ENCODE peak calls at places on chromosomes 1 and 21, in six cellular contexts. T is NCI-H774; K is fibroblast of lung; W is RCC 7860; I is stimulated activated CD4-positive, alpha-beta T cell treated with anti-CD3 and anti-CD28 coated beads, Interleukin-1b, Interleukin-23, amount 100 ng/mL, for 1 hour; U is stimulated activated CD8-positive, alpha-beta memory T cell treated with anti-CD3 and anti-CD28 coated beads, Interleukin-7, amount 100 ng/mL, for 1 hour. X is an unnamed sample.

GRCh38 chr1:221869759-221870158 is 127.9 kb upstream of the DUSP10 start:
- DNase-seq in T (no peak), K (peak), W (no peak), I (no peak), U (no peak), X (no peak)

GRCh38 chr1:12244078-12244477 is 14.2 kb downstream of the VPS13D start:
- DNase-seq in T (no peak), K (no peak), W (no peak), I (no peak), U (no peak), X (no peak)

GRCh38 chr1:21123287-21123961 is 53.3 kb downstream of the EIF4G3 start:
- DNase-seq in T (no peak), K (peak), W (no peak), I (no peak), U (no peak), X (no peak)

GRCh38 chr1:79042117-79042516 is 35.6 kb upstream of the ADGRL4 start:
- DNase-seq in T (no peak), K (peak), W (peak), I (no peak), U (no peak), X (peak)

GRCh38 chr1:54118704-54119103 is 34.1 kb downstream of the CDCP2 start:
- DNase-seq in T (no peak), K (peak), W (peak), I (no peak), U (no peak), X (peak)

GRCh38 chr1:172742599-172743500 is 83.9 kb downstream of the FASLG start:
- DNase-seq in T (no peak), K (peak), W (peak), I (no peak), U (no peak), X (peak)

GRCh38 chr1:100893718-100894117 is 924 bp downstream of the EXTL2 start:
- DNase-seq in T (no peak), K (no peak), W (no peak), I (no peak), U (no peak), X (no peak)

GRCh38 chr1:157734328-157734727 is 33.8 kb upstream of the FCRL3 start:
- DNase-seq in T (no peak), K (no peak), W (no peak), I (no peak), U (no peak), X (no peak)

GRCh38 chr1:196309386-196309785 is 298.9 kb downstream of the KCNT2 start:
- DNase-seq in T (no peak), K (peak), W (peak), I (no peak), U (no peak), X (peak)

GRCh38 chr21:15037095-15037730 is 27.6 kb downstream of the NRIP1 start:
- DNase-seq in T (no peak), K (no peak), W (no peak), I (no peak), U (no peak), X (no peak)

GRCh38 chr1:88683516-88683847 is 591 bp upstream of the PKN2 start:
- DNase-seq in T (peak), K (peak), W (peak), I (no peak), U (peak), X (no peak)

GRCh38 chr21:44508711-44509445 is 31.1 kb downstream of the KRTAP10-1 start:
- DNase-seq in T (no peak), K (no peak), W (no peak), I (no peak), U (no peak), X (no peak)

GRCh38 chr21:33302055-33302454 is 22.7 kb upstream of the IFNAR1 start:
- DNase-seq in T (no peak), K (no peak), W (no peak), I (no peak), U (no peak), X (no peak)

GRCh38 chr1:93735722-93736121 is 54.1 kb upstream of the BCAR3 start:
- DNase-seq in T (no peak), K (peak), W (peak), I (no peak), U (no peak), X (peak)

GRCh38 chr1:226943156-226943555 is 3.1 kb downstream of the COQ8A start:
- DNase-seq in T (no peak), K (no peak), W (no peak), I (no peak), U (no peak), X (no peak)

GRCh38 chr1:191498318-191498717 is 659.9 kb upstream of the RGS18 start:
- DNase-seq in T (no peak), K (peak), W (peak), I (no peak), U (no peak), X (peak)

GRCh38 chr1:183957216-183957830 is 80.2 kb downstream of the COLGALT2 start:
- DNase-seq in T (no peak), K (no peak), W (no peak), I (no peak), U (no peak), X (no peak)

GRCh38 chr1:68409426-68409825 is 40.3 kb downstream of the RPE65 start:
- DNase-seq in T (no peak), K (peak), W (peak), I (no peak), U (no peak), X (peak)

GRCh38 chr1:18948048-18948912 is 8.2 kb downstream of the IFFO2 start:
- DNase-seq in T (no peak), K (peak), W (peak), I (no peak), U (no peak), X (peak)

X was measured in renal cortical epithelial cell.